ENCODE peak calls at places on chromosomes 16 and 17, in seven cellular contexts. E is fibroblast of lung, P is GM23248, C is adrenal gland, I is right cardiac atrium, Y is H9, V is tibial nerve. U is an unnamed sample.

GRCh38 chr16:78147846-78148535 is 48.5 kb downstream of the WWOX start:
- DNase-seq in E (no peak), P (no peak), C (no peak), I (no peak), Y (no peak), V (no peak), U (no peak)

GRCh38 chr16:7268182-7268581 is 64.5 kb upstream of the RBFOX1 start:
- DNase-seq in E (no peak), P (peak), C (peak), I (no peak), Y (peak), V (peak), U (no peak)

GRCh38 chr17:8799001-8799850 is at the start of gene MFSD6L:
- DNase-seq in E (no peak), P (no peak), C (no peak), I (no peak), Y (peak), V (no peak), U (no peak)

GRCh38 chr17:45341389-45342158 is 24.8 kb upstream of the MAP3K14 start:
- DNase-seq in E (peak), P (peak), C (peak), I (peak), Y (peak), V (peak), U (no peak)

GRCh38 chr17:1943432-1943802 is 81.7 kb downstream of the RTN4RL1 start:
- DNase-seq in E (no peak), P (no peak), C (no peak), I (no peak), Y (no peak), V (no peak), U (no peak)

GRCh38 chr17:10217916-10218315 is 19.5 kb upstream of the GAS7 start:
- DNase-seq in E (peak), P (peak), C (no peak), I (no peak), Y (no peak), V (no peak), U (no peak)

GRCh38 chr17:2337811-2338657 is 733 bp downstream of the SGSM2 start:
- DNase-seq in E (peak), P (peak), C (peak), I (peak), Y (peak), V (no peak), U (peak)

GRCh38 chr17:29640413-29640812 is 17.7 kb upstream of the CORO6 start:
- DNase-seq in E (peak), P (peak), C (no peak), I (no peak), Y (no peak), V (no peak), U (no peak)

GRCh38 chr16:55189179-55189578 is 134.8 kb upstream of the IRX6 start:
- DNase-seq in E (no peak), P (no peak), C (no peak), I (no peak), Y (no peak), V (no peak), U (no peak)

GRCh38 chr17:6531575-6531974 is 24.8 kb downstream of the PITPNM3 start:
- DNase-seq in E (no peak), P (no peak), C (no peak), I (no peak), Y (peak), V (no peak), U (no peak)

GRCh38 chr17:11986939-11987329 is 10.3 kb downstream of the ZNF18 start:
- DNase-seq in E (peak), P (peak), C (no peak), I (no peak), Y (no peak), V (no peak), U (no peak)

GRCh38 chr17:17347234-17347955 is 44.2 kb downstream of the NT5M start:
- DNase-seq in E (no peak), P (no peak), C (no peak), I (no peak), Y (peak), V (no peak), U (no peak)
- H3K27ac ChIP-seq in E (no peak), P (no peak), C (no peak), I (no peak), Y (no peak), V (no peak), U (no peak)

GRCh38 chr16:22300427-22301071 is 3.3 kb downstream of the POLR3E start:
- DNase-seq in E (peak), P (peak), C (peak), I (peak), Y (peak), V (peak), U (no peak)
- H3K27ac ChIP-seq in E (no peak), P (no peak), C (peak), I (no peak), Y (no peak), V (no peak), U (peak)

GRCh38 chr16:49483651-49484451 is 110.2 kb downstream of the C16orf78 start:
- DNase-seq in E (no peak), P (no peak), C (no peak), I (no peak), Y (no peak), V (no peak), U (no peak)
- H3K27ac ChIP-seq in E (no peak), P (no peak), C (no peak), I (no peak), Y (no peak), V (no peak), U (no peak)

GRCh38 chr16:85174871-85175723 is 62.8 kb upstream of the CIBAR2 start:
- DNase-seq in E (peak), P (peak), C (no peak), I (no peak), Y (no peak), V (no peak), U (no peak)

GRCh38 chr16:85172465-85173071 is 60.3 kb upstream of the CIBAR2 start:
- DNase-seq in E (peak), P (peak), C (no peak), I (no peak), Y (peak), V (no peak), U (no peak)

GRCh38 chr16:85173981-85174751 is 61.9 kb upstream of the CIBAR2 start:
- DNase-seq in E (peak), P (peak), C (peak), I (peak), Y (no peak), V (no peak), U (no peak)

GRCh38 chr16:85171809-85172464 is 59.7 kb upstream of the CIBAR2 start:
- DNase-seq in E (peak), P (no peak), C (peak), I (peak), Y (no peak), V (no peak), U (no peak)

DNA sequence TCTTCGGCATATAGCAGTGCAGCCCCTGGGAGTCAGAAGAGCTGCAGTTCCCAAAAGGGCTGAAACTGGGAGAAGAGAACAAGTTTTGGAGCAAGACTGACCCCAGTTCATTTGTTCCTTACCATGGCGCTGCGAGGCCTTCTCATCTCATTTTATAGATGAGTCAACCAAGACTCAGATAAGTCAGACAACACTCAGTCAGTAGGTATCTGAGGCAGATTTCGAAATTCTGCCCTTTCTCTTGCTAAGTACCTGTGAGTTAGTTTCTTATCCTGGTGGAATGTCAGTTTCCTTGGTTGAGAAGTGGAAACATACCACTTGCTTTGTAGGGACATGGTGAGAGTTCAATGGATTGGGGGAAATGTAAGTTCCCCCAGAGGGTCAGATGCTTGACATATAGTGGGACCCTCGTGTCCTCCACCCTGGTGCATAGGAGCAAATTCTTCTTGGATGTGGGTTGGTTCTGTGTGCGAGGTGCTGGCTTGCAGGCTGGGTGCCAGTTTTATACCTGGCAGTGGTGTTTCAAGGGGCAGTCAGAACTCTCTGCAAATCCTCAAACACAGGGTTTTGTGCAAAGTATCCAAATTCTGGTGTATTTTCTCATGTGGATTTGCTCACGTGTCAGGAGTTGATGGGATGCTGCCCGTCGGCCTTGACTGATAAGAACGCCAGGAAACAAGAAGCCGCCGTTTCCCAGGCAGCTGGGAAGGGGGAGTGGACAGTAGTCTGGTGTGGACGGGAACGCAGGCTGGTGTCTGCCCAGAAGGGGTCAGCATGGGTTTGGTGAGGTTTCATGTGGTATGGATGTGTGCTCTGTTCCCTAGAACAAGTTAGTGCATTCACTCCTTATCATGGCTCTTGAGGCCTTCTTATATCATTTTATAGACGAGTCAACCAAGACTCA is 61.1 kb upstream of the CIBAR2 start:
- DNase-seq in E (peak), P (peak), C (peak), I (no peak), Y (no peak), V (no peak), U (no peak)
- H3K27ac ChIP-seq in E (peak), P (peak), C (peak), I (no peak), Y (no peak), V (no peak), U (no peak)

DNA sequence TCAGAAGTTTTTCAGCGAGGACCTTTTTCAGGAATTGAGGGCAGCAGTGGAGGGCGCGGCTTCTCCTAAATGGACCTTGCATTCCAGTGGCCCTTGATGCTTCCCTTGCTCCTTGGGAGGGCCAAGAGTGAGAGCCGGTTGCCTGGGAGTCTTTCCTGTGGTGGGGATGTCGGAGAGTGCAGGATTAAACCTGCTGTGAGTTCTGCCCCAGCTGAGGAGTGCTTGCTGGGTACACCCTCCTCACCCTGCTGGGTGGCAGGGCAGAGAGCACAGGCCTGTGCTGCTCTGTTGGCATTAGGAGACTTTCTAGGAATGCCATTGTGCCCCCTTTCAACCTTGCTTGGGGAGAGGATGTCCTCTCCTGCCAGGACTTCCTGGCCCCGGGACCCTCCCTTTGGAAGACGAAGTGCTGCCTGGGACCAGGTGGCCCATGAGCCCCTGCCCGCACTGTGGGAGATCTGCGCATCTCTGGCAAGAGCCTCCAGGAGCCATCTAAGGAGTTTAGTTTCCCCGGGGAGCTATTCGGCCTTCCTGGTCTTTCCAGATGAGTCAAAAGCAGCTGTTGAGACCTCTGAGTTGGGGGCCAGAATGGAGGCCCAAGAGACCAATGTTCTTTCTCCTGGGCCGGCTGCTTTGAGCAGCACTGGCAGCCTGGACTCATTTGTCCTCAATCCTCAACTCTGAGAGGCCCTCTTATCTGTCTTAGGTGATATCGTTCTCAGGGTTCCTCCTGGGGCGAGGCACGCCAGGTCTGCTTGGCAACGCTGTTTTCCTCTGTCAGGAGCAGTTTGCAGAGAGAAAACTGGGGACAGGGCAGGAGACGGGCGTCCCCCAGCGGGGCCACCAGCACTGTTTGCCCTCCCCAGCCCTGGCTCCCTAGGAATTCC is 5.6 kb downstream of the LLGL2 start:
- DNase-seq in E (no peak), P (no peak), C (no peak), I (no peak), Y (peak), V (no peak), U (no peak)
- H3K27ac ChIP-seq in E (no peak), P (no peak), C (no peak), I (no peak), Y (no peak), V (peak), U (no peak)